ENCODE peak calls at places on chromosomes 7 and 10, in seven cellular contexts. X is AG04450; L is naive thymus-derived CD4-positive, alpha-beta T cell; U is right cardiac atrium; N is choroid plexus epithelial cell; S is right lobe of liver; E is adipocyte. H is an unnamed sample.

GRCh38 chr7:1666251-1666778 is 3.8 kb upstream of the ELFN1 start:
- DNase-seq in X (no peak), L (no peak), U (peak; percentile 66), N (no peak), S (peak; percentile 44), E (peak; percentile 56), H (peak; percentile 87)

GRCh38 chr7:120723465-120724385 is 134.2 kb downstream of the TSPAN12 start:
- DNase-seq in X (no peak), L (no peak), U (no peak), N (no peak), S (no peak), E (no peak), H (no peak)

GRCh38 chr10:93074597-93075368 is 1.1 kb downstream of the CYP26A1 start:
- DNase-seq in X (no peak), L (no peak), U (peak; percentile 45), N (no peak), S (no peak), E (no peak), H (peak; percentile 80)

GRCh38 chr7:104926905-104927454 is 87.0 kb upstream of the KMT2E start:
- DNase-seq in X (no peak), L (no peak), U (no peak), N (no peak), S (no peak), E (no peak), H (no peak)

GRCh38 chr10:7311256-7312178 is 99.3 kb downstream of the SFMBT2 start:
- DNase-seq in X (no peak), L (no peak), U (no peak), N (no peak), S (no peak), E (no peak), H (no peak)

GRCh38 chr7:697259-697615 is 29.3 kb upstream of the DNAAF5 start:
- DNase-seq in X (no peak), L (no peak), U (no peak), N (no peak), S (peak; percentile 34), E (no peak), H (no peak)

GRCh38 chr10:17033529-17034250 is 95.9 kb downstream of the CUBN start:
- DNase-seq in X (no peak), L (no peak), U (no peak), N (peak; percentile 67), S (no peak), E (no peak), H (no peak)

GRCh38 chr10:120205368-120206018 is 251.5 kb upstream of the PLPP4 start:
- DNase-seq in X (no peak), L (no peak), U (no peak), N (no peak), S (no peak), E (no peak), H (no peak)

GRCh38 chr10:14556285-14556956 is 218.3 kb downstream of the FAM107B start:
- DNase-seq in X (no peak), L (no peak), U (no peak), N (peak; percentile 73), S (no peak), E (no peak), H (peak; percentile 78)

GRCh38 chr10:46555366-46555712 is 1.1 kb downstream of the GPRIN2 start:
- DNase-seq in X (no peak), L (no peak), U (no peak), N (no peak), S (no peak), E (no peak), H (peak; percentile 77)

GRCh38 chr10:66780796-66781195 is 145.0 kb upstream of the LRRTM3 start:
- DNase-seq in X (no peak), L (no peak), U (no peak), N (no peak), S (no peak), E (peak; percentile 55), H (no peak)

GRCh38 chr7:65974191-65974801 is 7.7 kb downstream of the GUSB start:
- DNase-seq in X (no peak), L (no peak), U (peak; percentile 61), N (no peak), S (peak; percentile 50), E (no peak), H (no peak)

GRCh38 chr10:131431978-131432690 is 120.6 kb upstream of the TCERG1L start:
- DNase-seq in X (no peak), L (no peak), U (peak; percentile 21), N (no peak), S (no peak), E (no peak), H (no peak)

GRCh38 chr10:98858525-98858924 is 377.1 kb downstream of the HPSE2 start:
- DNase-seq in X (no peak), L (no peak), U (no peak), N (peak; percentile 5), S (no peak), E (peak; percentile 0), H (no peak)

GRCh38 chr10:48511855-48512191 is 93.0 kb downstream of the ARHGAP22 start:
- DNase-seq in X (no peak), L (no peak), U (no peak), N (no peak), S (peak; percentile 33), E (no peak), H (no peak)

GRCh38 chr7:82805527-82805960 is 357.1 kb downstream of the PCLO start:
- DNase-seq in X (peak; percentile 68), L (no peak), U (peak; percentile 13), N (peak; percentile 92), S (no peak), E (peak; percentile 73), H (no peak)

GRCh38 chr7:96014617-96015016 is 242.3 kb downstream of the DYNC1I1 start:
- DNase-seq in X (no peak), L (no peak), U (no peak), N (no peak), S (no peak), E (no peak), H (no peak)

GRCh38 chr7:139118234-139118802 is 8.8 kb upstream of the ZC3HAV1 start:
- DNase-seq in X (no peak), L (no peak), U (no peak), N (peak; percentile 65), S (no peak), E (peak; percentile 48), H (no peak)

GRCh38 chr7:16514271-16514670 is 12.4 kb upstream of the LRRC72 start:
- DNase-seq in X (no peak), L (no peak), U (no peak), N (no peak), S (no peak), E (no peak), H (no peak)

GRCh38 chr7:111878788-111879187 is 316.5 kb upstream of the IMMP2L start:
- DNase-seq in X (no peak), L (no peak), U (no peak), N (no peak), S (no peak), E (no peak), H (no peak)

GRCh38 chr7:51064688-51065087 is 251.9 kb downstream of the COBL start:
- DNase-seq in X (no peak), L (no peak), U (no peak), N (no peak), S (no peak), E (no peak), H (no peak)

GRCh38 chr7:84469034-84469433 is 274.4 kb upstream of the SEMA3A start:
- DNase-seq in X (no peak), L (no peak), U (no peak), N (peak; percentile 46), S (no peak), E (no peak), H (no peak)

GRCh38 chr10:116006508-116006907 is 266.5 kb downstream of the GFRA1 start:
- DNase-seq in X (no peak), L (no peak), U (no peak), N (no peak), S (no peak), E (no peak), H (no peak)

GRCh38 chr7:107213193-107213788 is 44.5 kb downstream of the HBP1 start:
- DNase-seq in X (no peak), L (no peak), U (peak; percentile 82), N (no peak), S (no peak), E (no peak), H (peak; percentile 36)

GRCh38 chr10:101564490-101564991 is 23.5 kb downstream of the POLL start:
- DNase-seq in X (no peak), L (peak; percentile 3), U (peak; percentile 49), N (no peak), S (no peak), E (no peak), H (peak; percentile 35)

GRCh38 chr7:150362989-150363769 is 5.4 kb upstream of the REPIN1 start:
- DNase-seq in X (no peak), L (no peak), U (no peak), N (no peak), S (no peak), E (no peak), H (peak; percentile 19)

GRCh38 chr10:3709456-3709855 is 75.6 kb downstream of the KLF6 start:
- DNase-seq in X (no peak), L (no peak), U (no peak), N (no peak), S (no peak), E (no peak), H (no peak)
- H3K4me3 ChIP-seq in X (no peak overlapping the region), L (no peak overlapping the region), U (no peak overlapping the region), N (no peak overlapping the region), S (no peak overlapping the region), E (no peak overlapping the region), H (no peak overlapping the region)

GRCh38 chr7:67392596-67393438 is 396.2 kb downstream of the TYW1 start:
- DNase-seq in X (no peak), L (no peak), U (no peak), N (no peak), S (no peak), E (no peak), H (peak; percentile 74)
- H3K4me3 ChIP-seq in X (no peak overlapping the region), L (no peak overlapping the region), U (no peak overlapping the region), N (no peak overlapping the region), S (no peak overlapping the region), E (no peak overlapping the region), H (no peak overlapping the region)

GRCh38 chr7:140638311-140638791 is 2.3 kb downstream of the DENND2A start:
- DNase-seq in X (peak; percentile 56), L (no peak), U (peak; percentile 68), N (peak; percentile 86), S (no peak), E (peak; percentile 68), H (peak; percentile 75)
- H3K4me3 ChIP-seq in X (peak overlapping the region; percentile 79), L (no peak overlapping the region), U (no peak overlapping the region), N (peak overlapping the region; percentile 18), S (no peak overlapping the region), E (peak overlapping the region; percentile 25), H (no peak overlapping the region)

GRCh38 chr10:34933676-34934075 is 118.6 kb upstream of the PARD3 start:
- DNase-seq in X (no peak), L (no peak), U (peak; percentile 72), N (peak; percentile 91), S (peak; percentile 57), E (no peak), H (no peak)

GRCh38 chr10:34936061-34936460 is 121.0 kb upstream of the PARD3 start:
- DNase-seq in X (no peak), L (no peak), U (no peak), N (no peak), S (no peak), E (no peak), H (no peak)

GRCh38 chr10:34932235-34932634 is 117.1 kb upstream of the PARD3 start:
- DNase-seq in X (no peak), L (no peak), U (no peak), N (no peak), S (no peak), E (no peak), H (no peak)

DNA sequence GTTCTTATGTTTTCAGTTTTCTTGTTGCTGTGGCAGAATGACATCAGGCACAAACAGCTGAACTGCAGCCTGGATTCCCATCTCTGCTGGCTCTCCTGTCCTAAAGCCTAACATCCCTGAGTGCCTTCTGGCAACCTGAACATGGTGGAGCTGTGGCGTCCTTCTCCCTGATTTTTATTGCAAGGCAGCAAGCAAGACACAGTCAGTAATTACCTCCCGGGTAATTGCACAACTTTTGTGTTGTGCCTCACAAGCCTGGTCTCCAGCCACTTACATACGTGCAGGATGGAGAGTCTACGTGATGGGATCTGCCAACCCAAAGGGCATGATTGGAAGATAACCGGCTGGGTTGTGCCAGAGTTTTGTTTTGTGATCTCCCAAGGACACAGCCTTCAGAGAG is 116.1 kb upstream of the PARD3 start:
- DNase-seq in X (no peak), L (no peak), U (no peak), N (no peak), S (no peak), E (no peak), H (no peak)
- H3K4me3 ChIP-seq in X (no peak overlapping the region), L (no peak overlapping the region), U (no peak overlapping the region), N (no peak overlapping the region), S (no peak overlapping the region), E (no peak overlapping the region), H (no peak overlapping the region)

H was measured in H7.